ENCODE peak calls at places on chromosome 7, in eight cellular contexts. Q, R, K, O, U, G, V and Y are unnamed samples. For H3K79me2, the result is how much of the 10 kb centered on the place peaks cover.

GRCh38 chr7:38932509-38933168 is 23.6 kb upstream of the VPS41 start:
- DNase-seq in V (peak), O (peak), U (peak), K (peak), R (peak), Q (peak), G (peak), Y (peak)

GRCh38 chr7:38773430-38773829 is 135.6 kb downstream of the VPS41 start:
- DNase-seq in G (peak), V (no peak), R (no peak), O (no peak), K (peak), Q (no peak), U (no peak), Y (no peak)

GRCh38 chr7:80298201-80298600 is 163.6 kb downstream of the GNAI1 start:
- DNase-seq in R (no peak), O (no peak), U (no peak), V (no peak), G (peak), K (peak), Q (no peak), Y (no peak)

GRCh38 chr7:110170762-110171161 is 920.2 kb upstream of the LRRN3 start:
- DNase-seq in U (no peak), V (no peak), Q (peak), O (no peak), R (no peak), G (no peak), K (no peak), Y (no peak)

GRCh38 chr7:27066148-27066547 is 29.7 kb downstream of the HOXA1 start:
- DNase-seq in U (no peak), Q (peak), K (peak), G (peak), V (no peak), R (no peak), O (no peak), Y (peak)

GRCh38 chr7:151058766-151059361 is 525 bp upstream of the SLC4A2 start:
- DNase-seq in Q (peak), R (no peak), G (peak), U (no peak), V (peak), K (peak), O (no peak), Y (no peak)

GRCh38 chr7:131688738-131689661 is 132.6 kb upstream of the PODXL start:
- DNase-seq in G (peak), R (peak), Q (peak), V (peak), K (peak), O (peak), U (peak), Y (peak)

GRCh38 chr7:76318488-76319353 is 16.2 kb downstream of the HSPB1 start:
- DNase-seq in O (no peak), V (peak), U (no peak), K (peak), Q (peak), R (peak), G (peak), Y (peak)

GRCh38 chr7:38411404-38411803 is 138.0 kb upstream of the TARP start:
- DNase-seq in V (peak), O (no peak), Q (peak), G (peak), R (no peak), K (peak), U (peak), Y (no peak)

GRCh38 chr7:130278892-130279690 is 12.4 kb downstream of the CPA2 start:
- DNase-seq in U (no peak), V (no peak), R (no peak), G (peak), O (no peak), K (peak), Q (peak), Y (peak)

GRCh38 chr7:122983261-122983660 is 12.2 kb downstream of the TAS2R16 start:
- DNase-seq in V (no peak), O (no peak), U (no peak), Q (no peak), K (no peak), R (no peak), G (no peak), Y (no peak)
- H2AFZ ChIP-seq in V (no peak), O (peak), U (no peak), Q (no peak), K (no peak), R (no peak), G (no peak), Y (no peak)

GRCh38 chr7:135938086-135938485 is 39.1 kb downstream of the MTPN start:
- DNase-seq in K (no peak), U (no peak), O (no peak), G (no peak), R (no peak), V (no peak), Q (no peak), Y (no peak)

GRCh38 chr7:135940077-135941075 is 36.8 kb downstream of the MTPN start:
- DNase-seq in K (no peak), Q (no peak), G (no peak), R (no peak), U (no peak), V (no peak), O (no peak), Y (no peak)

GRCh38 chr7:135936497-135937217 is 40.5 kb downstream of the MTPN start:
- DNase-seq in O (no peak), Q (no peak), G (no peak), R (peak), V (no peak), K (no peak), U (no peak), Y (no peak)

GRCh38 chr7:135939268-135939667 is 37.9 kb downstream of the MTPN start:
- DNase-seq in O (no peak), K (no peak), Q (no peak), R (no peak), U (no peak), V (no peak), G (no peak), Y (no peak)

DNA sequence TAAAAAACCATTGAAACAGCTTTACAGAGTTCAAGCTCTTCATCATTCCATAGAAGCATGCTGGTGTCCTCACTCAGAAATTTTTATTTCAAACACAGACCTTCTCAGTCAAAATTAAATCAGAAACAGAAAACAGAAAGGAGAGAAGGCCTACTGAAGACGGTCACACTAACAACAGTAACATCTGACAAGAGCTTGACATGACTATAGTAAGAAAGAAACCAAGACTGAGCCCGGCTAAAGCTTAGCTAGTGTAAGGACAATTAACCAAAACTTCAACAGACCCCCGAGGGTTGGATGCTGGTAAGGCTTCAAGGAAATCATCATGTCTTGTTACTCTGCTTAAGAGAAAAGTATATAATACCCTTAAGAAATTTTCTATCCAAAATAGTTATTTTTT is 38.6 kb downstream of the MTPN start:
- DNase-seq in V (no peak), O (no peak), K (no peak), Q (no peak), U (no peak), R (no peak), G (no peak), Y (no peak)
- H3K79me2 ChIP-seq in V (half or more), O (under half), K (half or more), Q (under half), U (half or more), R (under half), G (half or more), Y (half or more)

GRCh38 chr7:30200591-30200990 is 65.8 kb downstream of the MTURN start:
- DNase-seq in O (no peak), Q (no peak), G (no peak), R (no peak), K (no peak), U (no peak), V (no peak), Y (no peak)
- H2AFZ ChIP-seq in O (no peak), Q (no peak), G (no peak), R (no peak), K (no peak), U (no peak), V (no peak), Y (no peak)

GRCh38 chr7:94400643-94401042 is 5.9 kb downstream of the COL1A2 start:
- DNase-seq in U (no peak), G (peak), K (no peak), V (no peak), O (no peak), R (no peak), Q (peak), Y (no peak)
- H3K79me2 ChIP-seq in U (under half), G (half or more), K (under half), V (under half), O (under half), R (under half), Q (half or more), Y (under half)